ENCODE peak calls at places on chromosomes 5 and 9, in five cellular contexts. F, Y, Q, R and G are unnamed samples.

GRCh38 chr5:96633820-96634219 is 28.4 kb upstream of the CAST start:
- DNase-seq in R (no peak), Y (no peak), Q (no peak), F (no peak), G (no peak)

GRCh38 chr5:81552844-81553569 is 159.1 kb upstream of the ACOT12 start:
- DNase-seq in R (no peak), Y (peak; percentile 40), Q (peak; percentile 56), F (no peak), G (no peak)

GRCh38 chr9:7433508-7434292 is 365.9 kb downstream of the DMAC1 start:
- DNase-seq in R (no peak), Q (no peak), Y (no peak), F (no peak), G (no peak)

GRCh38 chr9:95346021-95346420 is 28.5 kb upstream of the FANCC start:
- DNase-seq in Y (no peak), Q (no peak), F (no peak), R (no peak), G (no peak)

GRCh38 chr9:37641331-37641730 is 9.4 kb upstream of the FRMPD1 start:
- DNase-seq in Y (no peak), F (no peak), Q (no peak), R (no peak), G (no peak)

GRCh38 chr9:14238044-14238443 is 75.9 kb downstream of the NFIB start:
- DNase-seq in Y (no peak), F (no peak), R (no peak), Q (no peak), G (no peak)

GRCh38 chr5:10590226-10591047 is 26.6 kb downstream of the ANKRD33B start:
- DNase-seq in F (no peak), Q (peak; percentile 96), Y (no peak), R (no peak), G (peak; percentile 50)

GRCh38 chr5:139862313-139862712 is 66.7 kb downstream of the PSD2 start:
- DNase-seq in Y (no peak), F (no peak), Q (peak; percentile 27), R (no peak), G (peak; percentile 35)

GRCh38 chr5:39158127-39158593 is 61.2 kb downstream of the FYB1 start:
- DNase-seq in Y (no peak), R (peak; percentile 23), F (no peak), Q (peak; percentile 68), G (no peak)

GRCh38 chr9:27336829-27337228 is 39.9 kb upstream of the EQTN start:
- DNase-seq in R (no peak), F (no peak), Y (no peak), Q (no peak), G (no peak)

GRCh38 chr9:126635661-126636439 is 22.1 kb downstream of the LMX1B start:
- DNase-seq in Y (no peak), R (no peak), Q (no peak), F (no peak), G (no peak)

GRCh38 chr5:78060421-78060820 is 234.1 kb downstream of the AP3B1 start:
- DNase-seq in F (no peak), Q (peak; percentile 30), Y (no peak), R (no peak), G (peak; percentile 27)

GRCh38 chr5:122377023-122377422 is 65.0 kb downstream of the SNCAIP start:
- DNase-seq in R (no peak), Y (no peak), Q (peak; percentile 49), F (no peak), G (no peak)

GRCh38 chr9:34010979-34011378 is 37.7 kb downstream of the UBAP2 start:
- DNase-seq in Q (peak; percentile 19), F (no peak), Y (peak; percentile 8), R (no peak), G (no peak)

GRCh38 chr5:50595199-50595598 is 71.2 kb upstream of the PARP8 start:
- DNase-seq in Y (peak; percentile 69), F (no peak), R (no peak), Q (peak; percentile 45), G (peak; percentile 92)

GRCh38 chr5:115486728-115487127 is 57.8 kb downstream of the FEM1C start:
- DNase-seq in R (no peak), Y (no peak), Q (no peak), F (no peak), G (no peak)

GRCh38 chr9:113580041-113580953 is 116.8 kb downstream of the RGS3 start:
- DNase-seq in R (peak; percentile 77), Q (peak; percentile 58), F (peak; percentile 97), Y (no peak), G (peak; percentile 30)

DNA sequence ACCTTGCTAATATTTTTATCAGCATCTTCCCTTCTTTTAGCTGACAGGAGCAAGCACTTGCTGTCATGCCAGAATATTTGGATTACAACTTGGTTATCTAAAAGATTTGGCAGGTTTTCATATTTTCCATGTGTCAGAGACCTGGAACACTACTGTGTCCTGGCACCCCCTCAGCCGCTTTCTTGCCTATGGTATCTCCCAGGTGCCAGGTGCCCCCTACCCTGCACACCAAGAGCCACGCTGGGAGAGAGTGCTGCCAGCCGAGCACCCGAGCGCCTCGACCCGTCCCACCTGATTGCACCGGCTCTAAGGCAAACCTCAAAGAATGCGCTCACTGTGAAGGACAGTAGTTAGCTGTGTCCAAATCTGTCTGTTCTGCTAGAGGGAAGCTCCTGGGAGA is 84.8 kb downstream of the GTF3C4 start:
- DNase-seq in Q (no peak), F (no peak), Y (no peak), R (no peak), G (no peak)
- TF ChIP-seq CTCF in Q (no peak), F (no peak), Y (no peak), R (no peak), G (no peak)

GRCh38 chr5:76402880-76403712 is at the start of gene IQGAP2:
- DNase-seq in R (peak; percentile 64), Y (peak; percentile 37), Q (peak; percentile 52), F (peak; percentile 96), G (peak; percentile 61)
- TF ChIP-seq CTCF in R (peak; percentile 37), Y (peak; percentile 75), Q (peak; percentile 13), F (peak; percentile 91), G (peak; percentile 57)

GRCh38 chr5:181059297-181060230 is 19.5 kb downstream of the BTNL9 start:
- DNase-seq in Q (no peak), F (no peak), Y (no peak), R (no peak), G (no peak)
- TF ChIP-seq CTCF in Q (no peak), F (no peak), Y (no peak), R (no peak), G (no peak)

DNA sequence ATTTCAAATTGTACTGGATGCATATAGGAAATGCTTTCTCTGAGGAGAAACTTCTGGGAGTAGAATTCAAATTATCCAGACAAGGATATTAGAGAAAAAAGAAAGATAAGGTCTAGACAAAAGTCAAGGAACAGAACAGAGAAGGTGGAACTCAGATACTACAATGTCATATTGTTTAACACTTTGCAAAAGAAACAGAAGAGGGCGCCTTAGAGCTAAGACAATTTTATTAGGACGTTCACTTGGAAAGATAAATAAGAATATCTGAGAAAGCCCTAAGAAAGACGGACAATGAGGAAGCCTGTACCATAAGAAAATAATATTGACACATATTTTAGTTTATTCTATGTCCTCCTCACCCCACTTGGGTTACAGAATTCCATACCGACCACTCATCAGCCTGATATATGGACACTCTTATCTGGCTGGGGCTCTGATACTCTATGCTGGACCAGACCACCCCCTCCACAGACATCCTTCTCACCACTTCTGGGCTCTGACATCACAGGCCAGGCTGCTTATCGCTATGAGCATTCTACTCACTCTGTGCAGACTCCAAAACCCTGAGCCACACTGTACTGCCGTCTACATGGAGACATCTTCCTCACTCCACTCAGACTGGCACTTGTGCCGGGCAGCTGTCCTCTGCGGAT is 9.1 kb upstream of the AK3 start:
- DNase-seq in F (no peak), R (no peak), Q (peak; percentile 69), Y (no peak), G (peak; percentile 62)
- TF ChIP-seq CTCF in F (peak; percentile 65), R (peak; percentile 55), Q (peak; percentile 69), Y (peak; percentile 51), G (peak; percentile 60)

GRCh38 chr9:120713257-120714087 is 798 bp downstream of the MEGF9 start:
- DNase-seq in F (peak; percentile 91), Y (no peak), Q (no peak), R (peak; percentile 26), G (no peak)
- TF ChIP-seq CTCF in F (peak; percentile 41), Y (no peak), Q (peak; percentile 7), R (no peak), G (no peak)

DNA sequence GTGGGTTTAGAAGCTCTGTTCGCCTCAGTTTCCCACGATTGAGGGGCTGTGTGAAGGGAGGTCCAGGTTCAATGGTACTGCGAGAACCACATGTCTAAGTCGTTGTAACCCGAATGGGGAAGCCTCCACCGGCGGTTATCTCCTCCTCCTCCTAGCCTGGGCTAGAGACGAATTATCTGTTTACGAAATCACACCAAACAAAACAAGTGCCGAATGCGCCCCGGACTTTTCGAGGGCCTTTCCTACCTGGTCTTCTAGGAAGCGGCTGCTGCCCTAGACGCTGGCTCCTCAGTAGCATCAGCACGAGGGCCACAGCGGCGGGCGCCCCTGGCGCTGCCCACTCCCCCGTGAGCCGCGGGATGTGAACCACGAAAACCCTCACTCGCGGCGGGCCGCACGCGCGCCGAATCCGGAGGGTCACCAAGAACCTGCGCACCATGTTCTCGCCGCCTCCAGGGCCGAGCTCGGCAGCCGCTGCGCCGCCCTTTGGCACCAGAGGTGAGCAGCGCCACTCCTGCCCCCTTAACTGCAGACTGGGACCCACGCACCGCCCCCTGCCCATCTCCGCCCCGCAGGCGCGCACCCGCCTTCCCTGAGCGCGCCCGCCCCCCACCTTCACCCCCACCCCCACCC is at the start of gene CDKN2A:
- DNase-seq in Q (peak; percentile 55), F (peak; percentile 93), R (no peak), Y (no peak), G (no peak)
- TF ChIP-seq CTCF in Q (no peak), F (peak; percentile 30), R (no peak), Y (no peak), G (no peak)

DNA sequence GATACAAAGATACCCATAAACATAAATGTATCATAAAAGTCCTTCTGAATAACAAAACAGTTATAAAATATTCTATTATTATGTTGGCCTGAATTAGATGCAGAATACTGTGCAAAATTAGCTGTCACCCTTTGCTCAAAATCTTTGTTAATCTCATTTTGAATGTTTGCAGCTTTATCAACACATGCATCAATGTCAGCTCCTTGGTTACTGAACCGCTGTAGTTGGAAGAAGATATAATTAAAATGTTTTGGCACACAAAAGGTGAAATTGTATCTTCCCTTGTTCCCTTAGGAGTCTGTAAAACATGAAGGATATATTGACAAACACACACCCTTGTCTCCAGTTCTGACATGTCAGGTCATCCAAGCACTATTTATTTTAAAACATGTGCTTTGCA is 146.3 kb upstream of the POU5F2 start:
- DNase-seq in F (no peak), Y (no peak), R (no peak), Q (no peak), G (no peak)
- TF ChIP-seq CTCF in F (no peak), Y (no peak), R (no peak), Q (no peak), G (no peak)

DNA sequence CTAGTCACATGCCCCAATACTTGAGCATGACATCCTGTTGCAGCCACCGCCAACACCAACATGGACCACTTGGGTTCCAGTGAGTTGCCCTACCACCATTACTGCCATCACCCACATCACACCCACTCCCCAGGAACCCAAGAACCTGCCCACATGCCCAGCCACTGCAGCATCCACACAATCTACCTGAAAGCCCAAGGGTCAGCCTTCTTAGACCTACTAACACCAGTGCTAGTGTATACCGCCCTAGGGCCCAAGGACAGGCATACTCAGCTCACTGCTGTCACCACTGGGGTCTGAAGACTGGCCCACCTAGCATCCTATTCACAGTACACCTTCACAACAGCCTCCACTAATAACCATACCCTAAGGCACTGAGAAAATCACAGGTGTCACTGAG is 82.0 kb downstream of the SYK start:
- DNase-seq in Q (no peak), Y (no peak), F (no peak), R (no peak), G (no peak)
- TF ChIP-seq CTCF in Q (no peak), Y (no peak), F (no peak), R (no peak), G (no peak)

GRCh38 chr9:4656621-4657020 is 5.5 kb upstream of the PLPP6 start:
- DNase-seq in Q (no peak), Y (no peak), R (no peak), F (no peak), G (no peak)
- TF ChIP-seq CTCF in Q (no peak), Y (no peak), R (no peak), F (no peak), G (no peak)